ENCODE peak calls at places on chromosomes 2 and 18, in five cellular contexts. One of them, this sample, is unnamed.

GRCh38 chr2:168145598-168145997 is 101.8 kb downstream of the STK39 start:
- DNase-seq in testis: no peak
- DNase-seq in endothelial cell of umbilical vein: no peak
- DNase-seq in IMR-90: no peak
- DNase-seq in SJSA1: no peak
- DNase-seq in this sample: no peak

GRCh38 chr2:71070294-71071025 is 2.0 kb downstream of the NAGK start:
- DNase-seq in testis: no peak
- DNase-seq in endothelial cell of umbilical vein: no peak
- DNase-seq in IMR-90: peak; percentile 37
- DNase-seq in SJSA1: no peak
- DNase-seq in this sample: peak; percentile 70

GRCh38 chr2:201358684-201359083 is 1.5 kb upstream of the FLACC1 start:
- DNase-seq in testis: no peak
- DNase-seq in endothelial cell of umbilical vein: peak; percentile 5
- DNase-seq in IMR-90: peak; percentile 92
- DNase-seq in SJSA1: peak; percentile 36
- DNase-seq in this sample: peak; percentile 91

GRCh38 chr2:74497777-74498499 is 1.5 kb downstream of the LBX2 start:
- DNase-seq in testis: no peak
- DNase-seq in endothelial cell of umbilical vein: no peak
- DNase-seq in IMR-90: no peak
- DNase-seq in SJSA1: no peak
- DNase-seq in this sample: peak; percentile 17

GRCh38 chr18:41457730-41458129 is 497.3 kb upstream of the PIK3C3 start:
- DNase-seq in testis: no peak
- DNase-seq in endothelial cell of umbilical vein: no peak
- DNase-seq in IMR-90: no peak
- DNase-seq in SJSA1: no peak
- DNase-seq in this sample: no peak

GRCh38 chr2:121999273-121999672 is 243.8 kb downstream of the TSN start:
- DNase-seq in testis: no peak
- DNase-seq in endothelial cell of umbilical vein: peak; percentile 65
- DNase-seq in IMR-90: peak; percentile 63
- DNase-seq in SJSA1: no peak
- DNase-seq in this sample: peak; percentile 15

GRCh38 chr2:128309341-128310093 is 9.2 kb downstream of the HS6ST1 start:
- DNase-seq in testis: peak; percentile 75
- DNase-seq in endothelial cell of umbilical vein: no peak
- DNase-seq in IMR-90: peak; percentile 86
- DNase-seq in SJSA1: no peak
- DNase-seq in this sample: peak; percentile 87

GRCh38 chr18:10381951-10382350 is 72.5 kb upstream of the APCDD1 start:
- DNase-seq in testis: no peak
- DNase-seq in endothelial cell of umbilical vein: no peak
- DNase-seq in IMR-90: peak; percentile 66
- DNase-seq in SJSA1: no peak
- DNase-seq in this sample: peak; percentile 21

GRCh38 chr2:219571311-219572236 is at the start of gene OBSL1:
- DNase-seq in testis: peak; percentile 86
- DNase-seq in endothelial cell of umbilical vein: peak; percentile 61
- DNase-seq in IMR-90: peak; percentile 70
- DNase-seq in SJSA1: peak; percentile 21
- DNase-seq in this sample: peak; percentile 73

GRCh38 chr2:158317642-158318041 is 138.9 kb downstream of the CCDC148 start:
- DNase-seq in testis: no peak
- DNase-seq in endothelial cell of umbilical vein: no peak
- DNase-seq in IMR-90: no peak
- DNase-seq in SJSA1: no peak
- DNase-seq in this sample: no peak

GRCh38 chr2:120332384-120332783 is 13.6 kb upstream of the INHBB start:
- DNase-seq in testis: no peak
- DNase-seq in endothelial cell of umbilical vein: no peak
- DNase-seq in IMR-90: no peak
- DNase-seq in SJSA1: no peak
- DNase-seq in this sample: no peak

GRCh38 chr2:58081000-58081399 is 34.4 kb downstream of the VRK2 start:
- DNase-seq in testis: no peak
- DNase-seq in endothelial cell of umbilical vein: no peak
- DNase-seq in IMR-90: no peak
- DNase-seq in SJSA1: no peak
- DNase-seq in this sample: no peak

GRCh38 chr18:65547046-65547445 is 203.8 kb upstream of the CDH7 start:
- DNase-seq in testis: no peak
- DNase-seq in endothelial cell of umbilical vein: no peak
- DNase-seq in IMR-90: no peak
- DNase-seq in SJSA1: no peak
- DNase-seq in this sample: no peak

DNA sequence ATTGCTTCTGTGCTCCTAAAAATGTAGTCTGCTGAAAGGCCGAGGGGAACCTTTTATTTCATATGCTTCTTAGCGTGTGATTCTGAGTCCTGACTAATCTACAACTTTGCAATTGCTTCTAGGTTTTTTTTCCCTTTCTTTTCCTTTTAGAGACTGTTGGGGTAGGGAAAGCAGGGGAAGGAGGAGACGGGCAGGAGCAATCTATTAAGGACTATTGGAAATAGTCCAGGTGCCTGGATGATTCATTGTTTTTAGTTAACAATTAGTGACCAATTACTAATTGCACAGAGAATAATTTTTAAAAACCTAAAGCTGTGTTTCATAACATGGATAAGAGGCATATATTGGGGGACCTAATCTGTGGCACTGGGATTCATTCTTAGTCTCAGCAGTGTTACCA is 49.4 kb upstream of the STON1 start:
- DNase-seq in testis: no peak
- DNase-seq in endothelial cell of umbilical vein: peak; percentile 61
- DNase-seq in IMR-90: no peak
- DNase-seq in SJSA1: no peak
- DNase-seq in this sample: no peak
- H3K4me1 ChIP-seq in testis: peaks cover 9% of the 10 kb centered on the region
- H3K4me1 ChIP-seq in endothelial cell of umbilical vein: peaks cover 10% of the 10 kb centered on the region
- H3K4me1 ChIP-seq in IMR-90: peaks cover 7% of the 10 kb centered on the region
- H3K4me1 ChIP-seq in SJSA1: no peaks in the 10 kb centered on the region
- H3K4me1 ChIP-seq in this sample: no peaks in the 10 kb centered on the region

GRCh38 chr18:48354746-48355260 is 54.4 kb downstream of the ZBTB7C start:
- DNase-seq in testis: no peak
- DNase-seq in endothelial cell of umbilical vein: no peak
- DNase-seq in IMR-90: no peak
- DNase-seq in SJSA1: no peak
- DNase-seq in this sample: no peak

GRCh38 chr18:48347756-48348326 is 61.3 kb downstream of the ZBTB7C start:
- DNase-seq in testis: no peak
- DNase-seq in endothelial cell of umbilical vein: no peak
- DNase-seq in IMR-90: no peak
- DNase-seq in SJSA1: no peak
- DNase-seq in this sample: no peak

GRCh38 chr18:48352051-48352755 is 57.0 kb downstream of the ZBTB7C start:
- DNase-seq in testis: no peak
- DNase-seq in endothelial cell of umbilical vein: no peak
- DNase-seq in IMR-90: no peak
- DNase-seq in SJSA1: no peak
- DNase-seq in this sample: no peak

GRCh38 chr18:48348739-48349138 is 60.4 kb downstream of the ZBTB7C start:
- DNase-seq in testis: no peak
- DNase-seq in endothelial cell of umbilical vein: no peak
- DNase-seq in IMR-90: no peak
- DNase-seq in SJSA1: no peak
- DNase-seq in this sample: no peak

DNA sequence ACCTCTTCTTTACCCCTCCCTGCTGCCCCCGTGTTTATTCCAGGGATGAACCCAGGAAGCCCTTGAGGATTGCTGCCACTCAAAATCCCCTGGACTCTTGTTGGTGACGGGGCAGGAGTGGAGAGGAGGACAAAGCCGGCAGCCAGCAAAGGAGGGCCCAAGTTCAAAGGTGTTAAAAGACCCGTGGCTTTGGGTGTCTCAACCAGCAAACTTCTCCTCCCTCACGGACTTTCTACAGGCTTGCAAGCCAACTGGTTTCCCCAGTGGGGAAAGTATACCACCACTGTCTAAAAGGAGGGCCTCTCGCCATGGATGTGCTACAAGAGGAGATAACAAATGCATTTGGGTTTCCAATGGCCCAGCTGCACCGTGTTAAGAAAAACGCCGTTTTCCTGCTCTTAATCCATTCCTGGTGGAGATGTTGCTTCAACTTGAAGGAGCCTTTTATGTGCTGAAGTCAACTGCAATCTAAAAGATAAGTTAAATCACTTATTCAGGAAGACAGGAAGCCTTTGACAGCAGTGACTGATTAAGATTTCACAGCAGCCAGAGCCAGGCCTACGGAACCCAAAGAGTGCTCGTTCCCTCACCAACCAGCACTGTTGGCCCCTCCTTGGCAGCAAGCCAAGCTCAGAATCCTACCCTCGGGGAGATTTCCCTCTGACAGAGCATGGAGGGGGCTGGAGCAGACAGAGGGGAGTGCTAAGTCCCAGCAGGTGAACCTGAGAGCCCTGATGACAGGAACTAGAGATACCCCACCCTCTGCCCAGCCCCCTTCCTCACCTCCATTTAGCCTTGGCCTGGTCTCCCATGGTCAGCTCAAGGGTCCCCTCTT is 57.8 kb downstream of the ZBTB7C start:
- DNase-seq in testis: no peak
- DNase-seq in endothelial cell of umbilical vein: no peak
- DNase-seq in IMR-90: no peak
- DNase-seq in SJSA1: no peak
- DNase-seq in this sample: no peak
- H3K27me3 ChIP-seq in testis: no peaks in the 10 kb centered on the region
- H3K27me3 ChIP-seq in endothelial cell of umbilical vein: no peaks in the 10 kb centered on the region
- H3K27me3 ChIP-seq in IMR-90: peaks cover 12% of the 10 kb centered on the region
- H3K27me3 ChIP-seq in SJSA1: peaks cover 5% of the 10 kb centered on the region
- H3K27me3 ChIP-seq in this sample: peaks cover 66% of the 10 kb centered on the region

DNA sequence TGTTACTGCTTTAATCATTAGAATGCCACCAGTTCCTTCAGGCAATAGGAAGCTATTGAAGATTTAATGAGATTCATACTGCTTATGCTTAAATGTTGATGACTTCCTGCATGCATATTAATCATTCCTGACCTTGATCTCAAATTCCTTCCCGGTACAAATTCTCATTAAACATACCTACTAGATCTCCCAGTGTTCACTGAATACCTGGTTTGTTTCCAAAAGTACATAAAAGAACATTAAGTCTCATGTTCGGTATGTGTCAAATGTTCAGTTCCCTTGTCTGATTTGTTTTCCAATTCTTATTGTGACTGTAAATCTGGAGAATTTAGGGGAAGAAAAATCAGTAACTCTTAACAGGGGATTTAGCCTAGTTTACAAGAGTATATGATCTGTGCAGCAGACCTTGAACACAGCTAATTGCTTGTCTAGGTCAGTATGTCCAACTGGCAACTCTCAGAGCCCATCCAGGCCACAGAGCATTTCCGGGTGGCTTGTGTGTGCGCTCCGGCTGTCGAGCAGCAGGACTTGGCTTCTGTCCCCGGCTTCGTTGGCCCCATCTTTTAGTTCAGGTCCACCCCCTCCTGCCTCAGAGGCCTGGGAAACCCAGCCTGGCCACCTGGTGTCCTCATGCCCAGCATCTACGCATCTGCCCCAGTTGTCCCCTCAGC is 13.1 kb downstream of the METAP1D start:
- DNase-seq in testis: peak; percentile 43
- DNase-seq in endothelial cell of umbilical vein: no peak
- DNase-seq in IMR-90: no peak
- DNase-seq in SJSA1: no peak
- DNase-seq in this sample: no peak
- H3K4me1 ChIP-seq in testis: peaks cover 13% of the 10 kb centered on the region
- H3K4me1 ChIP-seq in endothelial cell of umbilical vein: no peaks in the 10 kb centered on the region
- H3K4me1 ChIP-seq in IMR-90: no peaks in the 10 kb centered on the region
- H3K4me1 ChIP-seq in SJSA1: no peaks in the 10 kb centered on the region
- H3K4me1 ChIP-seq in this sample: peaks cover 3% of the 10 kb centered on the region

GRCh38 chr18:79786304-79786703 is 11.4 kb upstream of the KCNG2 start:
- DNase-seq in testis: no peak
- DNase-seq in endothelial cell of umbilical vein: no peak
- DNase-seq in IMR-90: no peak
- DNase-seq in SJSA1: no peak
- DNase-seq in this sample: no peak

GRCh38 chr18:79786781-79787526 is 10.8 kb upstream of the KCNG2 start:
- DNase-seq in testis: no peak
- DNase-seq in endothelial cell of umbilical vein: no peak
- DNase-seq in IMR-90: peak; percentile 66
- DNase-seq in SJSA1: no peak
- DNase-seq in this sample: peak; percentile 53

GRCh38 chr18:79784071-79784913 is 13.4 kb upstream of the KCNG2 start:
- DNase-seq in testis: no peak
- DNase-seq in endothelial cell of umbilical vein: no peak
- DNase-seq in IMR-90: no peak
- DNase-seq in SJSA1: no peak
- DNase-seq in this sample: no peak

GRCh38 chr18:79785831-79786230 is 11.9 kb upstream of the KCNG2 start:
- DNase-seq in testis: no peak
- DNase-seq in endothelial cell of umbilical vein: no peak
- DNase-seq in IMR-90: no peak
- DNase-seq in SJSA1: no peak
- DNase-seq in this sample: no peak

GRCh38 chr18:79784965-79785770 is 12.6 kb upstream of the KCNG2 start:
- DNase-seq in testis: no peak
- DNase-seq in endothelial cell of umbilical vein: no peak
- DNase-seq in IMR-90: peak; percentile 32
- DNase-seq in SJSA1: peak; percentile 7
- DNase-seq in this sample: no peak
- H3K27me3 ChIP-seq in testis: no peaks in the 10 kb centered on the region
- H3K27me3 ChIP-seq in endothelial cell of umbilical vein: peaks cover 15% of the 10 kb centered on the region
- H3K27me3 ChIP-seq in IMR-90: peaks cover 28% of the 10 kb centered on the region
- H3K27me3 ChIP-seq in SJSA1: peaks cover 36% of the 10 kb centered on the region
- H3K27me3 ChIP-seq in this sample: peaks cover 76% of the 10 kb centered on the region

DNA sequence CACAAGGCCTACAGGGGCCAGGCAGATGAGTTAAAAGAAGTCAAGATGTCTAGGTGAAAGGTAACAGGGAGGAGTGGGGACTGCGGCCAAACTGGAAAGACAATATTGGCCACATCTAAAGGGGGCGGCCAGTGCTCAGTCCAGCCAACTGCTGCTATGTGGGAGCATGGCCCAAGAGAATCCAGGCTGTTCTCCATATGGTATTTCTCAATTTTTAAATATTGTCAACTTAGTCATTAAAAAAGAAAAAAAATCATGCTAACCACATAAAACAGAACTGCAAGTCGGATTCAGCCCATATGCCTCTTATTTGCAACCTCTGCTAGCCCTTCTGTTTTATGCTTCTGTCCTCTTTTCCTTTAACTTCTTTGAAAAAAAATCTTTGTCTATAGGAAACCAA is 14.8 kb downstream of the TRABD2A start:
- DNase-seq in testis: no peak
- DNase-seq in endothelial cell of umbilical vein: no peak
- DNase-seq in IMR-90: peak; percentile 38
- DNase-seq in SJSA1: no peak
- DNase-seq in this sample: no peak
- H3K4me1 ChIP-seq in testis: no peaks in the 10 kb centered on the region
- H3K4me1 ChIP-seq in endothelial cell of umbilical vein: no peaks in the 10 kb centered on the region
- H3K4me1 ChIP-seq in IMR-90: peaks cover 2% of the 10 kb centered on the region
- H3K4me1 ChIP-seq in SJSA1: no peaks in the 10 kb centered on the region
- H3K4me1 ChIP-seq in this sample: peaks cover 1% of the 10 kb centered on the region